ENCODE peak calls at places on chromosomes 16 and 17, in five cellular contexts. E is neuronal stem cell, C is IMR-90, P is H1, Z is mesenchymal stem cell. Y is an unnamed sample.

GRCh38 chr16:86375370-86375769 is 135.0 kb upstream of the FOXF1 start:
- DNase-seq in C (peak), Z (peak), E (no peak), P (no peak), Y (no peak)

GRCh38 chr17:864315-864714 is 82.2 kb downstream of the MRM3 start:
- DNase-seq in C (no peak), E (no peak), Z (no peak), P (no peak), Y (no peak)

GRCh38 chr17:1379930-1380313 is 20.1 kb downstream of the YWHAE start:
- DNase-seq in P (no peak), E (no peak), C (no peak), Z (peak), Y (no peak)

GRCh38 chr17:57782642-57783337 is 37.7 kb upstream of the CCDC182 start:
- DNase-seq in E (peak), Z (no peak), C (no peak), P (no peak), Y (peak)

GRCh38 chr16:80752563-80752962 is 51.8 kb downstream of the CDYL2 start:
- DNase-seq in P (no peak), E (no peak), Z (no peak), C (no peak), Y (no peak)

GRCh38 chr17:56497132-56497531 is 96.4 kb upstream of the NOG start:
- DNase-seq in E (no peak), P (no peak), Z (no peak), C (no peak), Y (no peak)

GRCh38 chr17:28748852-28749515 is 5.2 kb downstream of the TRAF4 start:
- DNase-seq in P (no peak), C (no peak), Z (peak), E (no peak), Y (peak)

GRCh38 chr16:83552193-83552592 is 255.6 kb upstream of the HSBP1 start:
- DNase-seq in P (no peak), Z (peak), E (no peak), C (peak), Y (no peak)

GRCh38 chr17:20157078-20157360 is 147.9 kb downstream of the SPECC1 start:
- DNase-seq in Z (no peak), C (no peak), P (no peak), E (no peak), Y (no peak)

GRCh38 chr17:33234930-33235685 is 58.0 kb downstream of the ASIC2 start:
- DNase-seq in C (peak), Z (peak), E (no peak), P (no peak), Y (no peak)

GRCh38 chr17:36880506-36880905 is 56.8 kb upstream of the LHX1 start:
- DNase-seq in E (no peak), P (no peak), C (no peak), Z (no peak), Y (no peak)

GRCh38 chr17:74126179-74126900 is 77.1 kb upstream of the RPL38 start:
- DNase-seq in P (no peak), Z (no peak), E (no peak), C (no peak), Y (peak)

GRCh38 chr16:47734987-47735594 is 274.0 kb downstream of the PHKB start:
- DNase-seq in Z (no peak), P (no peak), C (no peak), E (no peak), Y (no peak)

GRCh38 chr17:2107506-2107905 is 52.6 kb downstream of the HIC1 start:
- DNase-seq in E (no peak), Z (no peak), P (no peak), C (no peak), Y (no peak)

GRCh38 chr17:50219939-50220465 is 18.6 kb upstream of the COL1A1 start:
- DNase-seq in C (peak), E (no peak), P (no peak), Z (peak), Y (no peak)

GRCh38 chr17:78351449-78352006 is 8.3 kb downstream of the SOCS3 start:
- DNase-seq in E (no peak), P (peak), C (peak), Z (peak), Y (peak)

GRCh38 chr17:50396261-50397110 is 837 bp downstream of the LRRC59 start:
- DNase-seq in C (peak), P (no peak), E (peak), Z (peak), Y (no peak)

GRCh38 chr16:82456683-82457082 is 170.1 kb upstream of the CDH13 start:
- DNase-seq in C (peak), Z (peak), E (peak), P (peak), Y (peak)

GRCh38 chr17:34201225-34201624 is 53.9 kb upstream of the CCL2 start:
- DNase-seq in Z (no peak), C (peak), P (no peak), E (no peak), Y (no peak)

GRCh38 chr17:76146053-76146875 is 5.2 kb upstream of the FOXJ1 start:
- DNase-seq in E (no peak), C (peak), Z (no peak), P (no peak), Y (no peak)

GRCh38 chr17:83062011-83062817 is 17.2 kb upstream of the METRNL start:
- DNase-seq in Z (no peak), P (no peak), E (no peak), C (no peak), Y (peak)

GRCh38 chr17:16352303-16352837 is 899 bp downstream of the CENPV start:
- DNase-seq in P (no peak), C (peak), Z (peak), E (peak), Y (peak)

GRCh38 chr16:85759631-85760419 is 8.9 kb upstream of the C16orf74 start:
- DNase-seq in Z (no peak), C (no peak), P (no peak), E (no peak), Y (peak)

GRCh38 chr17:78081551-78081950 is 47.0 kb downstream of the TMC6 start:
- DNase-seq in Z (no peak), P (no peak), C (no peak), E (no peak), Y (no peak)

GRCh38 chr17:67289174-67289876 is 44.3 kb upstream of the HELZ start:
- DNase-seq in P (no peak), C (peak), E (no peak), Z (no peak), Y (peak)

GRCh38 chr17:80678621-80679020 is 134.0 kb downstream of the RPTOR start:
- DNase-seq in C (peak), P (no peak), E (no peak), Z (peak), Y (peak)

GRCh38 chr17:34465756-34466155 is 102.7 kb upstream of the CCL1 start:
- DNase-seq in P (no peak), C (no peak), Z (no peak), E (no peak), Y (no peak)

GRCh38 chr17:82386256-82386831 is 14.8 kb downstream of the UTS2R start:
- DNase-seq in E (no peak), C (no peak), P (no peak), Z (no peak), Y (no peak)

GRCh38 chr16:27430512-27430911 is 28.5 kb downstream of the IL21R start:
- DNase-seq in C (no peak), P (no peak), Z (no peak), E (no peak), Y (peak)

GRCh38 chr16:81536648-81537047 is 92.0 kb downstream of the CMIP start:
- DNase-seq in C (no peak), P (no peak), E (no peak), Z (no peak), Y (no peak)

GRCh38 chr16:3065742-3066439 is 451 bp downstream of the IL32 start:
- DNase-seq in P (no peak), Z (no peak), E (no peak), C (no peak), Y (no peak)

GRCh38 chr17:57085448-57086068 is 512 bp downstream of the AKAP1 start:
- DNase-seq in C (peak), P (no peak), E (peak), Z (peak), Y (peak)

GRCh38 chr17:67942810-67943209 is 53.5 kb downstream of the C17orf58 start:
- DNase-seq in C (peak), P (no peak), Z (peak), E (no peak), Y (no peak)

DNA sequence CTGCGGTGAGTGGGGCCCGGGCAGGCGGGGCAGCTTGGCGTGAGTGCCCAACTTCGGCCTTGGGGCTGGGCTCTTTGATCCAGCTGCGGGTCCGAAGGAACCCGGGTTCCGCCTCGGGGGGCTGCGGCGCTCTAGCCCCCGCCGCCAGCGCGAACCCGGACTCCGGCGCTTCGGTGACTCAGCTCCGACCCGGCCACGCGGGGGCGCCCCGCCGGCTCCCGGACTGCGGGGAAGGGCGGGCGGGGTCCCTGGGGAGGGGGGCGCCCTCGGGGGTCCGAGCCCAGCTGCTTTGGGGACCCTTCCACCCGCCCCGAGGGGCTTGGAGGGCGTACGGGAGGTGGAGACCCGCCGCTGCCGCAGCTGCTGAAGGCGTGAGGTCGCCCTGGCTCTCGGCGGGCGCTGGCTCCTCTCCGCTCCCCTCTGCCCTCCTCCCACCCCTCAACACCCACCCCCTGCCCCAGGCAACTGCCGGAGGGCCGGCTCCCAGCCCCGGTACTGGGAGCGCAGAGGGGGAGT is 461 bp downstream of the CPNE2 start:
- DNase-seq in P (no peak), E (no peak), C (no peak), Z (peak), Y (peak)
- H2BK15ac ChIP-seq in P (no peak), E (no peak), C (no peak), Z (peak), Y (no peak)

GRCh38 chr16:67326115-67326471 is 448 bp downstream of the KCTD19 start:
- DNase-seq in Z (no peak), E (no peak), P (no peak), C (no peak), Y (no peak)
- H3K23ac ChIP-seq in Z (peak), E (no peak), P (no peak), C (peak), Y (no peak)

DNA sequence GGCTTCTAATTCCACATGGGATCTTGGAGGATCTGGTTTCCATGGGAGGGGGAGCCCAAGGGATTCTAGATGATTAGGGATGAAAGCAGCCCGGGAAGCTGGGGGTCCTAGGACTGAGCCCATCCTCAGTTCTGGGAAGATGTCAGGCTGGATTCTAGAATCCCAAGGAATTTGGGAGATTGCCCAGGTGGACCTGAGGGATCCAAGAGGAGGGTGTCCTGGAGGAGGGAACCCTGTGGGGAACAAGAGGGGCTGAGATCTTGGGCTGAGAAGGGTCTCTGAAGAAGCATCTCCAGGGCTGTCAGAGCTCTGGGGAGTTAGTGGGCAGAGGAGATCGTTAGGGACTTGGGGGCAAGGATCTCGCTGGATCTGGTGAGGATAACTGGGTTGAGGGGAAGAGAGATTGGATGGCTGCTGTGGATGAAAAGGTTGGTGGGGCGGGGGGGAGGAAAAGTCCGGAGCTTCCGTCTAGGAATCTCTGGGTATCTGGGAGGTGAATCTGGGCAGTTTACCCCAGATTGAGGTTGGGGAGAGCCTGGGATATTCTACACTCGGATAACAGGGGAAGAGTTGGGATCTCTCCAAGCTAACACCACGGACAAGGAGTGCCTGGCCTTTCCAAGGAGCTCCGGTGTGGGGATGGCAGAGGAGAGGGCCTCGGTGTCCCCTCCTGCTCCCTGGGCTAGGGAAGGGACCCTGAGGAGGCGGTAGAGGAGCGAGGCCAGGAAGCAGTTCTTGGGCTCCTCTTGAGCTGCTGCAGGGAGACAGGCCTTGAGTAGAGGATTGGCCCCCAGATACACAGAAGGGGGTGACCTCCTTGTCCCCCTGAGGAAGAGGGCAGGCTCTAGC is 1.6 kb downstream of the FBXL19 start:
- DNase-seq in E (no peak), Z (no peak), P (no peak), C (no peak), Y (no peak)
- H3K14ac ChIP-seq in E (no peak), Z (no peak), P (no peak), C (peak), Y (no peak)

DNA sequence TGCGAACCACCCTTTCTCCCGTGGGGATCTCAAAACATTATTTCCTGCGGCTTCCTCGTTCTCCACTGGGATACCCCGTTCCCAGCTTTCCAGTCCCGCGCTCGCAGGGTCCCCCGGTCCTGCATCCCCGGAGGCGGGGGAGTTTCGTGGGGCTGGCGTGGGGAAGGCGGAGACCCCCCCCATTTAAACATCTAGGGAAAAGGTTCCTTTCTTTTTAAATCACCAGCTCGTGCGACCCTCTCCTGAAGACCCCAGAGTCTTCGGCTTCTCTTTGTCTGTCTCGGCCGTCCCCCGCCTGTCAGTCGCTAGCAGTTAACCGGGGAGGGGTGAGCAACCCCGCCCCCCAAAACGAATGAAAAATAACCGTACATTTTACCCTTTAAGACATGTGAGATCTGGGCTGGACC is 486 bp upstream of the IGF2BP1 start:
- DNase-seq in Z (no peak), E (no peak), P (no peak), C (no peak), Y (no peak)
- H2BK15ac ChIP-seq in Z (peak), E (peak), P (peak), C (peak), Y (no peak)

GRCh38 chr16:69397821-69398521 is 12.2 kb upstream of the TERF2 start:
- DNase-seq in C (peak), E (no peak), P (no peak), Z (peak), Y (peak)
- H3K23ac ChIP-seq in C (no peak), E (no peak), P (no peak), Z (no peak), Y (no peak)

GRCh38 chr16:51698647-51699046 is 547.6 kb upstream of the SALL1 start:
- DNase-seq in C (no peak), E (no peak), P (no peak), Z (no peak), Y (no peak)
- H3K14ac ChIP-seq in C (no peak), E (no peak), P (no peak), Z (no peak), Y (no peak)

DNA sequence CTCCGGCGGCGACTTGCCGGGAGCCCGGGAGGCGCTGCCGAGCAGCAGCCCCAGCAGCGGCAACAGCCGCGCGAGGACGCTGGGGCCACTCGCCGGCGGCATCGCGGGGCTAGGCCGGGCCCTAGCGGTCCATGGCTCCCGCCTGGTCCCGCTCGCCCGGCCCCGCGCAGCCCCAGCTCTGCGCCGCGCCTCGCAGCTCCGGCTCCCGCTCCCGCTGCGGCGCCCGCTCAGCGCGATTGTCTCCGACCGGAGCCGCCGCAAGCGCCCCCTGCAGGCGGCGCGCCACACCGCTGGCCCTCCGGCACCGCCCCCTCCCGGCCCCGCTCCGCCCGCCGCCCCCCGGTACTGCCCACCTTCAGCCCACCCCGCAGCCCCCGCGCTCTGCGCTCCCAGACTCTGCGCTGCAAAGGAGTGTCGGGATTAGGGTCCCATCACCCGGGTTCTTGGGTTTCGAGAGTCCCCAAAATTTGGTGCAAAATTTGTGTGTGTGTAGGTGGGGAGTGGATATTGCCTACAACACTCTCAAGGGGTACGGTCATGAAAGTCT is at the start of gene FAM171A2:
- DNase-seq in E (peak), Z (peak), C (peak), P (no peak), Y (peak)
- H2BK15ac ChIP-seq in E (peak), Z (peak), C (no peak), P (no peak), Y (no peak)

DNA sequence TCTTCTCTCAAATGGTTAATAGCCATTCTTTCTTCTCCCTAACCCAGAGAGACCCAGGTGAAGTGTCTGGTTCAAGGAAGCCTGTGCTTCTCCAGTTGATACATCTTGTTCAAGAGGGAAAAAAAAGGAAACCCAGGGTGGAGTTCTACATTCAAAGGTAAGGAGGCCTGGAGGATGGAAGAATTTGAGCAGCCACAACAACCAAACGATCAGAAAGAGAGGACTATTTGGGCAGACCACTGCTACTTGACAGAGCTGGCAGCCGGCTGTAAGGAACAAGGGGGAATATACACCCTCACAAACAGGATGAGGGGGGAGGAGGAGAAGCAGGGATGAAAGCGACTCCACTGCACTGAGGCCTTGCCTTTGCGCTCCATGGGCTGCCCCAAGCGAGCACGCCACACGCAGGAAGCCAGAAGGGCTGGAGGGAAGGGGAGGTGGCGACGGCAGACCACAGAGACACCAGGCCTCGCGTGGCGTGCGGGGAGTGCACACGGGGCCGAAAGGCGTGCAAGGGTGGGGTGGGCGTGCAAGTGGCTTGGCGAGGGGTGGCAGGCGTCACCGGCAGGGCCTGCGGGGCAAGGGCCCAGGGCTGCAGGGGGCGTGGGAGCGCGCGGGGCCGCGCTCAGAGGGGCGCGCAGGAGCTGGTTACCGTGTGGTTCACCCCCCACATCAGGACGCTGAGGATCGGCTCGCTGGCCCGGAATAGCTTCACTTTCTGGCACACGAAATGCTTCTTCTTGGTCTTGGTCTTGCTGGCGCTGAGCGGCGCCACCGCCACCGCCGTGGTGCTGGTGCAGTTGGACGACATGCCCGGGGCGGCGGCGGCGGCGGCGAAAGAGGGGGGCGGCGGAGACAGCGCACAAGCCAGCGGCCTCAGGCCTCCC is 499 bp downstream of the PIP4K2B start:
- DNase-seq in E (peak), P (no peak), Z (peak), C (peak), Y (peak)
- H3K23ac ChIP-seq in E (peak), P (no peak), Z (peak), C (peak), Y (no peak)

DNA sequence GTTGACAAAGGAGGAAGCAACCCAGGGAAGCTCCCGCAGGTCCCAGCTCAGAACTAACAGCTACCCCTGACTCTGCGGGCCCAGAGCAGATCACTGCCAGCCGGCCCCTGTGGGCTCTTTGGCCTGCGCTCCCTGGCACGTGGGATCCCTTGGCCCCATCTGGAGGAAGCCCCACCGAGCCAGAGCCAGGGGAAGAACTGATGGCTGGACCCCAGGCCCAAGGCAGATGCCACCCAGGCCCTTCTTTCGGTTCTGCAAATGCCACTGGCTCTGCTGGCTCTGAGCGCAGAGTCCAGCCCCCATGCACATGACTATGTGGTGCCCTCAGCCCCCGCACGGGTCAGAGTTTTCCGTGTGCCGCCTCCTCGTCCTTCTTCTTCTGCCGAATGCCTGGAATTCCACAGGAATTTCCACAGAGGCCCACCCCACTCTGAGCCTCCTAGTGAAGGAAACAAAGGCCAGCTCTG is 35.8 kb upstream of the SNN start:
- DNase-seq in Z (peak), P (no peak), E (peak), C (peak), Y (no peak)
- H3K14ac ChIP-seq in Z (peak), P (no peak), E (no peak), C (peak), Y (no peak)